ENCODE peak calls at places on chromosomes 11 and 22, in six cellular contexts. E is kidney tubule cell, U is fibroblast of lung, B is ACHN, R is left lobe of liver, C is MCF 10A. Z is an unnamed sample.

GRCh38 chr22:25564320-25564978 is at the start of gene GRK3:
- DNase-seq in E (peak), U (peak), B (peak), R (peak), C (peak), Z (peak)

GRCh38 chr11:133399294-133399693 is 133.0 kb downstream of the OPCML start:
- DNase-seq in E (no peak), U (no peak), B (no peak), R (no peak), C (no peak), Z (no peak)

GRCh38 chr22:31347251-31348008 is 1.3 kb upstream of the PATZ1 start:
- DNase-seq in E (peak), U (peak), B (peak), R (peak), C (peak), Z (peak)

GRCh38 chr11:62725686-62726085 is 1.6 kb downstream of the HNRNPUL2 start:
- DNase-seq in E (peak), U (no peak), B (no peak), R (no peak), C (peak), Z (peak)

GRCh38 chr11:69662021-69662698 is 13.0 kb downstream of the LTO1 start:
- DNase-seq in E (peak), U (no peak), B (no peak), R (no peak), C (no peak), Z (peak)

GRCh38 chr11:32334822-32335221 is 100.5 kb downstream of the WT1 start:
- DNase-seq in E (no peak), U (no peak), B (peak), R (no peak), C (no peak), Z (peak)

GRCh38 chr11:59368238-59369022 is 9.7 kb downstream of the OR5AN1 start:
- DNase-seq in E (no peak), U (no peak), B (no peak), R (no peak), C (no peak), Z (no peak)

GRCh38 chr22:47409501-47410275 is 647.2 kb downstream of the TBC1D22A start:
- DNase-seq in E (no peak), U (no peak), B (no peak), R (peak), C (no peak), Z (no peak)

GRCh38 chr22:19853058-19853878 is 1.4 kb downstream of the GNB1L start:
- DNase-seq in E (no peak), U (no peak), B (no peak), R (no peak), C (no peak), Z (peak)

GRCh38 chr11:82980292-82980691 is 78.8 kb downstream of the DDIAS start:
- DNase-seq in E (peak), U (peak), B (peak), R (no peak), C (peak), Z (no peak)

GRCh38 chr11:47566166-47566546 is 757 bp downstream of the PTPMT1 start:
- DNase-seq in E (peak), U (no peak), B (no peak), R (no peak), C (no peak), Z (no peak)

GRCh38 chr22:41966225-41966606 is 3.0 kb upstream of the SEPTIN3 start:
- DNase-seq in E (no peak), U (no peak), B (no peak), R (no peak), C (no peak), Z (no peak)

GRCh38 chr22:27311666-27312566 is 489.6 kb downstream of the MN1 start:
- DNase-seq in E (peak), U (no peak), B (no peak), R (no peak), C (no peak), Z (no peak)

GRCh38 chr11:95443386-95443785 is 212.4 kb upstream of the SESN3 start:
- DNase-seq in E (no peak), U (no peak), B (no peak), R (no peak), C (no peak), Z (no peak)

GRCh38 chr11:28964811-28965210 is 856.6 kb downstream of the METTL15 start:
- DNase-seq in E (no peak), U (no peak), B (no peak), R (no peak), C (no peak), Z (no peak)

GRCh38 chr11:126054882-126055281 is 7.8 kb downstream of the CDON start:
- DNase-seq in E (no peak), U (no peak), B (no peak), R (no peak), C (no peak), Z (no peak)

GRCh38 chr22:28051787-28052356 is 132.8 kb upstream of the PITPNB start:
- DNase-seq in E (peak), U (peak), B (peak), R (peak), C (peak), Z (peak)

GRCh38 chr11:76597533-76598425 is 72.8 kb downstream of the LRRC32 start:
- DNase-seq in E (no peak), U (no peak), B (no peak), R (peak), C (no peak), Z (no peak)

GRCh38 chr11:114098927-114099326 is 39.4 kb downstream of the ZBTB16 start:
- DNase-seq in E (no peak), U (peak), B (no peak), R (peak), C (no peak), Z (no peak)

GRCh38 chr11:113278925-113279324 is 35.5 kb upstream of the TTC12 start:
- DNase-seq in E (no peak), U (no peak), B (no peak), R (no peak), C (no peak), Z (no peak)

GRCh38 chr22:38338772-38339379 is 21.6 kb upstream of the CSNK1E start:
- DNase-seq in E (no peak), U (peak), B (no peak), R (no peak), C (no peak), Z (no peak)

GRCh38 chr11:58867556-58867955 is 23.1 kb upstream of the GLYATL2 start:
- DNase-seq in E (no peak), U (no peak), B (no peak), R (no peak), C (peak), Z (no peak)

GRCh38 chr11:492416-493226 is 14.4 kb downstream of the RNH1 start:
- DNase-seq in E (peak), U (no peak), B (no peak), R (no peak), C (no peak), Z (no peak)

GRCh38 chr11:61002598-61002997 is 31.1 kb downstream of the CD6 start:
- DNase-seq in E (no peak), U (no peak), B (no peak), R (no peak), C (no peak), Z (no peak)

GRCh38 chr11:67163006-67163405 is 43.9 kb downstream of the KDM2A start:
- DNase-seq in E (no peak), U (peak), B (no peak), R (no peak), C (no peak), Z (no peak)

GRCh38 chr22:22474733-22475132 is 33.8 kb downstream of the ZNF280B start:
- DNase-seq in E (no peak), U (no peak), B (no peak), R (no peak), C (no peak), Z (no peak)

GRCh38 chr11:32792111-32792947 is 2.1 kb downstream of the CCDC73 start:
- DNase-seq in E (peak), U (no peak), B (peak), R (no peak), C (no peak), Z (no peak)

GRCh38 chr22:26709617-26710390 is 52.4 kb downstream of the MIAT start:
- DNase-seq in E (no peak), U (peak), B (no peak), R (no peak), C (peak), Z (no peak)

Z was measured in HT-29.